ENCODE peak calls at places on chromosomes 6 and 20, in six cellular contexts. I is lower lobe of right lung, G is uterus, L is GM23338, M is small intestine, T is Peyer's patch. V is an unnamed sample.

GRCh38 chr6:147063469-147064031 is 140.7 kb upstream of the STXBP5 start:
- DNase-seq in I (no peak), G (no peak), L (no peak), M (peak; percentile 16), T (no peak), V (no peak)

GRCh38 chr6:11653028-11653583 is 115.6 kb downstream of the TMEM170B start:
- DNase-seq in I (no peak), G (peak; percentile 50), L (peak; percentile 8), M (no peak), T (no peak), V (no peak)

GRCh38 chr6:37822851-37823682 is 3.5 kb downstream of the ZFAND3 start:
- DNase-seq in I (no peak), G (peak; percentile 21), L (peak; percentile 51), M (peak; percentile 99), T (no peak), V (peak; percentile 96)

GRCh38 chr6:96613291-96613999 is 50.5 kb downstream of the FHL5 start:
- DNase-seq in I (no peak), G (no peak), L (peak; percentile 4), M (no peak), T (no peak), V (no peak)

GRCh38 chr6:128139519-128139918 is 238.7 kb upstream of the THEMIS start:
- DNase-seq in I (no peak), G (no peak), L (no peak), M (peak; percentile 90), T (no peak), V (no peak)

GRCh38 chr6:73768630-73769029 is 72.6 kb downstream of the CD109 start:
- DNase-seq in I (no peak), G (no peak), L (no peak), M (no peak), T (no peak), V (no peak)

GRCh38 chr6:26187981-26188635 is 100.9 kb downstream of the HFE start:
- DNase-seq in I (no peak), G (peak; percentile 43), L (peak; percentile 83), M (peak; percentile 62), T (no peak), V (peak; percentile 59)

GRCh38 chr6:144647406-144647964 is 362.4 kb downstream of the UTRN start:
- DNase-seq in I (no peak), G (no peak), L (peak; percentile 37), M (no peak), T (no peak), V (no peak)

GRCh38 chr20:61724376-61724775 is 341.3 kb downstream of the TAF4 start:
- DNase-seq in I (no peak), G (no peak), L (peak; percentile 64), M (no peak), T (no peak), V (no peak)

GRCh38 chr6:167146977-167147376 is 10.8 kb downstream of the GPR31 start:
- DNase-seq in I (no peak), G (no peak), L (peak; percentile 84), M (no peak), T (no peak), V (no peak)

GRCh38 chr6:117463762-117464665 is 18.5 kb upstream of the DCBLD1 start:
- DNase-seq in I (no peak), G (no peak), L (no peak), M (no peak), T (no peak), V (no peak)

GRCh38 chr6:56387621-56388413 is 140.4 kb upstream of the COL21A1 start:
- DNase-seq in I (no peak), G (no peak), L (no peak), M (peak; percentile 84), T (no peak), V (no peak)

GRCh38 chr6:88650029-88650619 is 313.3 kb downstream of the RNGTT start:
- DNase-seq in I (no peak), G (no peak), L (no peak), M (no peak), T (no peak), V (no peak)

GRCh38 chr20:23874747-23875146 is 4.8 kb downstream of the CST5 start:
- DNase-seq in I (no peak), G (no peak), L (no peak), M (no peak), T (no peak), V (no peak)

DNA sequence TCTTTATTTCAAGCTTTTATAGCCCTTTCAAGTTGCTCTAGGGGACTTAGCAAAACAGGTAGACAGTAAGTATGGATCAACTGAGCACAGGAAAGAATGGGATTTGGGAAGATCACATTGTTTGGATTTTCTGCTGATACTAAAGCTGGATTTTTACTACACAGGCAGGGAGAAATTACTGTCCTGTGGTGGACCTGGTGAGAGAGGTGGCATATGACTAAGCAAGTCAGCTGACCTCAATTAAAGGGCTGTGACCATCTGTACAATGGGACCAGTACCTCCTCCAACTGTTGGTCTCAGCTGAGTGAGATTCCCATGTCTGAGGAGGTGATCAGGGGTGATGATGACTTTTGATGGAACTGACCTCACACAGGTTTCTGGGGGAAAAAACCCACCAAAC is 28.0 kb downstream of the RREB1 start:
- DNase-seq in I (no peak), G (no peak), L (no peak), M (no peak), T (no peak), V (no peak)
- H3K4me3 ChIP-seq in I (no peak overlapping the region), G (no peak overlapping the region), L (no peak overlapping the region), M (no peak overlapping the region), T (no peak overlapping the region), V (no peak overlapping the region)

GRCh38 chr20:63694596-63695418 is 1.6 kb upstream of the TNFRSF6B start:
- DNase-seq in I (no peak), G (peak; percentile 20), L (no peak), M (no peak), T (no peak), V (no peak)
- H3K27ac ChIP-seq in I (no peak overlapping the region), G (no peak overlapping the region), L (no peak overlapping the region), M (no peak overlapping the region), T (no peak overlapping the region), V (peak overlapping the region; percentile 46)

GRCh38 chr6:44046516-44047178 is 80.6 kb downstream of the MRPL14 start:
- DNase-seq in I (peak; percentile 14), G (no peak), L (no peak), M (no peak), T (no peak), V (no peak)

GRCh38 chr6:44049163-44049988 is 77.9 kb downstream of the MRPL14 start:
- DNase-seq in I (peak; percentile 28), G (peak; percentile 81), L (no peak), M (peak; percentile 33), T (no peak), V (peak; percentile 59)

GRCh38 chr6:44047179-44047546 is 80.1 kb downstream of the MRPL14 start:
- DNase-seq in I (no peak), G (no peak), L (no peak), M (no peak), T (no peak), V (no peak)

GRCh38 chr6:44048277-44048676 is 79.0 kb downstream of the MRPL14 start:
- DNase-seq in I (peak; percentile 22), G (no peak), L (no peak), M (no peak), T (no peak), V (no peak)

DNA sequence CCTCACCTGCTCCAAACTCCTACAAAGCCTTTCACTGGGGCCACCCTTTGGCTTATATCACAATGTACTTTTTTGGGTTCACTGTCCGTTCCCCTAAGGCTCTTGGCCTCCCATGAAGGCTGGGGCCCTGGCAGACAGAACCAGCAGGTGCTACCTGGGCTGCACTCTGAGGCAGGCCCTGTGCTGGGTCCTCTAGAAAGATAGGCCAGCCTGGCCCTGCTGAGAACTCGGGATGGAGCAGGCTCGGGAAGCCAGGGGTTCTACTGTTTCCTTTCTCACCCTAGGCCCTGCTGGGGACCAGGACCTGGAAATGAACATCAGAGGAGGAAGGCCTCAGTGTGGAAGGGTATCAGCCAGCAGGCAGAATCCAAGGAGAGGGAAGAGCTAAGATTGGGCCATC is 79.5 kb downstream of the MRPL14 start:
- DNase-seq in I (peak; percentile 14), G (no peak), L (no peak), M (no peak), T (no peak), V (no peak)
- H3K4me1 ChIP-seq in I (peaks cover 8% of the 10 kb centered on the region), G (no peaks in the 10 kb centered on the region), L (peaks cover 8% of the 10 kb centered on the region), M (peaks cover 2% of the 10 kb centered on the region), T (peaks cover 52% of the 10 kb centered on the region), V (peaks cover 8% of the 10 kb centered on the region)

DNA sequence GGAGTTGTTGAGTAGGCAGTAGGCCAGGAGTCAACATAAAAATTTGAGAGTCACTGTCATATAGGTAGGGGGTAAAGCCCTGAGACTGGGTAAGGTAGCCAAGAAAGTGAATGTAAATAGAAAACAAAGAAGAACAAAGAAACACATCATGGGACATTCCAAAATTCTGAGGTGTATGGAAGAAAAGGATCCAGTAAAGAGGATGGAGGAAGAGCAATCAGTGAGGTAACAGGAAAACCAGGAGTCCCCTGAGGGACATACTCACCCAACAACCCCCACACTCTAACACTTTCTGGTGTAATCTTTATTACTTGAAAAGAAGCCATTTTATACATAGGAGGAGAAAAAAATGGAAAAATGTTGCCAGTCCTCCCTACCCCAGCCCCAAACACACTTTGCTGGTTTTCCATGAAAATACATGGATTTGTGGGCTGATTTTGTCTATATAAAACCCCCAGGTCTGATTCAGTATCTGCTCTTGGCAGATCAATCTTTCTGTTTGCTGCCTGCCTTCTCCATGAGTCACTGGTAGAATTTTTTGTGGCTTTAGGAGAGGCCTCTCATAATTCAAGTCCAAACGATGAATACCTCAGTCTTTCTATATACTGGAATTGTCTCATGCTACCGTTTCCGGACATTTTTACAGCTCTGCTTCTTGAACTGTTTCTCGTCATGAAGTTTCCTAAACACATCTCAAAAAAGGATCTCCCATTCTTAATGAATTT is 271.4 kb upstream of the MAN1A1 start:
- DNase-seq in I (no peak), G (no peak), L (no peak), M (no peak), T (no peak), V (no peak)
- H3K4me3 ChIP-seq in I (no peak overlapping the region), G (no peak overlapping the region), L (no peak overlapping the region), M (no peak overlapping the region), T (no peak overlapping the region), V (no peak overlapping the region)

GRCh38 chr6:27471365-27472115 is 1.4 kb downstream of the ZNF184 start:
- DNase-seq in I (no peak), G (no peak), L (no peak), M (peak; percentile 11), T (no peak), V (no peak)
- H3K27ac ChIP-seq in I (peak overlapping the region; percentile 92), G (no peak overlapping the region), L (peak overlapping the region; percentile 95), M (no peak overlapping the region), T (peak overlapping the region; percentile 87), V (peak overlapping the region; percentile 98)

DNA sequence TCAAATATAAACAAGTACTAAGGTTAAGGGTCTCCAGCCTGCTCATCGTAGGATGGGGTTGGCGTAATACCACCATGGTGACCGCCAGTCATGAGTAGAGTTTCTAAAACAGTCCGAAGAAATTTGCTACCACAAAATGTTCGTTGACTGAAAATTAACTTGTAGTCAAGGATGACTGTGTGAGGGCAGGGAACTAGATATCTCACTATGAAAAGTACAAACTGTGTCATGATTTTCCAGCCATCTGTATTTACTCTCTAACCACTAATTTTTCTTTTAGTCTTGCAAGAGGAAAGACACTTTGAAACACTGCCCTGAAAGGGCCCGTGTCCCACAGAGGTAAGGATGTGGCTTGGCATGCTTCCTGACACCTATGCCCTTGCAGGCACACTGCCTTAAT is 99.7 kb downstream of the IRF4 start:
- DNase-seq in I (no peak), G (no peak), L (no peak), M (peak; percentile 16), T (peak; percentile 57), V (no peak)
- H3K4me1 ChIP-seq in I (no peaks in the 10 kb centered on the region), G (no peaks in the 10 kb centered on the region), L (no peaks in the 10 kb centered on the region), M (no peaks in the 10 kb centered on the region), T (no peaks in the 10 kb centered on the region), V (no peaks in the 10 kb centered on the region)

GRCh38 chr6:163836916-163837660 is 422.6 kb downstream of the QKI start:
- DNase-seq in I (no peak), G (no peak), L (no peak), M (no peak), T (no peak), V (no peak)
- H3K4me3 ChIP-seq in I (no peak overlapping the region), G (peak overlapping the region; percentile 21), L (no peak overlapping the region), M (no peak overlapping the region), T (no peak overlapping the region), V (no peak overlapping the region)